ENCODE peak calls at places on chromosomes 1 and 21, in ten cellular contexts. One of them, this sample, is unnamed.
A peak's percentile ranks its signal among the peaks of the same experiment; 100 is the strongest.

GRCh38 chr1:65979145-65979544 is 186.4 kb downstream of the PDE4B start:
- DNase-seq in SK-N-DZ: no peak
- DNase-seq in uterus: no peak
- DNase-seq in substantia nigra: peak; percentile 51
- DNase-seq in activated T-cell treated with anti-CD3 and anti-CD28 coated beads, Interleukin-2, amount 50 U/mL, for 4 hours: no peak
- DNase-seq in NCI-H460: peak; percentile 48
- DNase-seq in iris pigment epithelial cell: peak; percentile 14
- DNase-seq in GM06990: no peak
- DNase-seq in breast epithelium: no peak
- DNase-seq in NCI-H774: no peak
- DNase-seq in this sample: no peak

GRCh38 chr21:46183910-46184624 is at the start of gene SPATC1L:
- DNase-seq in SK-N-DZ: peak; percentile 73
- DNase-seq in uterus: peak; percentile 76
- DNase-seq in substantia nigra: no peak
- DNase-seq in activated T-cell treated with anti-CD3 and anti-CD28 coated beads, Interleukin-2, amount 50 U/mL, for 4 hours: no peak
- DNase-seq in NCI-H460: peak; percentile 35
- DNase-seq in iris pigment epithelial cell: peak; percentile 80
- DNase-seq in GM06990: peak; percentile 85
- DNase-seq in breast epithelium: no peak
- DNase-seq in NCI-H774: no peak
- DNase-seq in this sample: peak; percentile 43

GRCh38 chr1:36528361-36529349 is 45.9 kb upstream of the CSF3R start:
- DNase-seq in SK-N-DZ: no peak
- DNase-seq in uterus: no peak
- DNase-seq in substantia nigra: no peak
- DNase-seq in activated T-cell treated with anti-CD3 and anti-CD28 coated beads, Interleukin-2, amount 50 U/mL, for 4 hours: no peak
- DNase-seq in NCI-H460: no peak
- DNase-seq in iris pigment epithelial cell: peak; percentile 6
- DNase-seq in GM06990: no peak
- DNase-seq in breast epithelium: no peak
- DNase-seq in NCI-H774: peak; percentile 11
- DNase-seq in this sample: no peak

GRCh38 chr1:234842726-234843641 is 233.0 kb upstream of the IRF2BP2 start:
- DNase-seq in SK-N-DZ: no peak
- DNase-seq in uterus: no peak
- DNase-seq in substantia nigra: no peak
- DNase-seq in activated T-cell treated with anti-CD3 and anti-CD28 coated beads, Interleukin-2, amount 50 U/mL, for 4 hours: peak; percentile 67
- DNase-seq in NCI-H460: no peak
- DNase-seq in iris pigment epithelial cell: no peak
- DNase-seq in GM06990: peak; percentile 88
- DNase-seq in breast epithelium: no peak
- DNase-seq in NCI-H774: no peak
- DNase-seq in this sample: no peak

GRCh38 chr1:61204528-61204927 is 122.2 kb downstream of the NFIA start:
- DNase-seq in SK-N-DZ: no peak
- DNase-seq in uterus: no peak
- DNase-seq in substantia nigra: no peak
- DNase-seq in activated T-cell treated with anti-CD3 and anti-CD28 coated beads, Interleukin-2, amount 50 U/mL, for 4 hours: no peak
- DNase-seq in NCI-H460: no peak
- DNase-seq in iris pigment epithelial cell: no peak
- DNase-seq in GM06990: no peak
- DNase-seq in breast epithelium: no peak
- DNase-seq in NCI-H774: no peak
- DNase-seq in this sample: no peak

GRCh38 chr1:56409112-56409691 is 170.2 kb downstream of the PLPP3 start:
- DNase-seq in SK-N-DZ: no peak
- DNase-seq in uterus: no peak
- DNase-seq in substantia nigra: no peak
- DNase-seq in activated T-cell treated with anti-CD3 and anti-CD28 coated beads, Interleukin-2, amount 50 U/mL, for 4 hours: no peak
- DNase-seq in NCI-H460: no peak
- DNase-seq in iris pigment epithelial cell: no peak
- DNase-seq in GM06990: no peak
- DNase-seq in breast epithelium: no peak
- DNase-seq in NCI-H774: no peak
- DNase-seq in this sample: no peak

GRCh38 chr1:235628316-235629006 is 21.1 kb downstream of the GNG4 start:
- DNase-seq in SK-N-DZ: no peak
- DNase-seq in uterus: no peak
- DNase-seq in substantia nigra: no peak
- DNase-seq in activated T-cell treated with anti-CD3 and anti-CD28 coated beads, Interleukin-2, amount 50 U/mL, for 4 hours: no peak
- DNase-seq in NCI-H460: no peak
- DNase-seq in iris pigment epithelial cell: no peak
- DNase-seq in GM06990: no peak
- DNase-seq in breast epithelium: no peak
- DNase-seq in NCI-H774: no peak
- DNase-seq in this sample: no peak

GRCh38 chr1:178134061-178134460 is 40.2 kb downstream of the RASAL2 start:
- DNase-seq in SK-N-DZ: no peak
- DNase-seq in uterus: no peak
- DNase-seq in substantia nigra: no peak
- DNase-seq in activated T-cell treated with anti-CD3 and anti-CD28 coated beads, Interleukin-2, amount 50 U/mL, for 4 hours: no peak
- DNase-seq in NCI-H460: no peak
- DNase-seq in iris pigment epithelial cell: peak; percentile 87
- DNase-seq in GM06990: no peak
- DNase-seq in breast epithelium: no peak
- DNase-seq in NCI-H774: no peak
- DNase-seq in this sample: no peak

GRCh38 chr1:36080801-36081200 is 3.1 kb upstream of the TEKT2 start:
- DNase-seq in SK-N-DZ: no peak
- DNase-seq in uterus: no peak
- DNase-seq in substantia nigra: no peak
- DNase-seq in activated T-cell treated with anti-CD3 and anti-CD28 coated beads, Interleukin-2, amount 50 U/mL, for 4 hours: no peak
- DNase-seq in NCI-H460: no peak
- DNase-seq in iris pigment epithelial cell: no peak
- DNase-seq in GM06990: no peak
- DNase-seq in breast epithelium: no peak
- DNase-seq in NCI-H774: no peak
- DNase-seq in this sample: no peak